ENCODE peak calls at places on chromosomes 1 and 21, in five cellular contexts. C is CD4-positive, alpha-beta T cell; Y is activated T-helper 17 cell treated with anti-CD3 and anti-CD28 coated beads, Interleukin-2, amount 50 U/mL, for 72 hours; K is left lobe of liver; V is natural killer cell. E is an unnamed sample.

GRCh38 chr1:4059270-4059669 is 159.2 kb upstream of the C1orf174 start:
- ATAC-seq in C (no peak), Y (no peak), K (no peak), V (no peak), E (no peak)

GRCh38 chr1:116910379-116911165 is 856 bp downstream of the PTGFRN start:
- ATAC-seq in C (peak; percentile 64), Y (peak; percentile 74), K (peak; percentile 68), V (no peak), E (no peak)

GRCh38 chr1:197986817-197987216 is 69.6 kb downstream of the LHX9 start:
- ATAC-seq in C (no peak), Y (no peak), K (no peak), V (no peak), E (no peak)

GRCh38 chr1:53979712-53980450 is 33.7 kb downstream of the LRRC42 start:
- ATAC-seq in C (no peak), Y (no peak), K (no peak), V (no peak), E (no peak)

GRCh38 chr1:12327566-12327965 is 97.7 kb downstream of the VPS13D start:
- ATAC-seq in C (no peak), Y (no peak), K (no peak), V (no peak), E (no peak)

GRCh38 chr1:117368116-117369108 is 1.2 kb downstream of the MAN1A2 start:
- ATAC-seq in C (no peak), Y (peak; percentile 49), K (peak; percentile 9), V (no peak), E (no peak)

GRCh38 chr21:15514073-15514946 is 215.5 kb upstream of the USP25 start:
- ATAC-seq in C (peak; percentile 99), Y (peak; percentile 97), K (peak; percentile 97), V (peak; percentile 93), E (peak; percentile 99)

GRCh38 chr1:116127123-116127847 is 16.1 kb downstream of the MAB21L3 start:
- ATAC-seq in C (no peak), Y (peak; percentile 20), K (no peak), V (no peak), E (no peak)

GRCh38 chr1:11496551-11497080 is 17.7 kb downstream of the DISP3 start:
- ATAC-seq in C (no peak), Y (no peak), K (no peak), V (no peak), E (no peak)

GRCh38 chr1:77218477-77219165 is 609 bp downstream of the PIGK start:
- ATAC-seq in C (peak; percentile 54), Y (peak; percentile 43), K (peak; percentile 71), V (peak; percentile 55), E (peak; percentile 56)

GRCh38 chr1:225435487-225435886 is 7.6 kb upstream of the LBR start:
- ATAC-seq in C (no peak), Y (no peak), K (no peak), V (no peak), E (no peak)

GRCh38 chr1:33337994-33338494 is 17.1 kb upstream of the A3GALT2 start:
- ATAC-seq in C (no peak), Y (no peak), K (no peak), V (no peak), E (no peak)

GRCh38 chr1:178385662-178386061 is 111.1 kb downstream of the CLEC20A start:
- ATAC-seq in C (no peak), Y (no peak), K (no peak), V (no peak), E (no peak)

GRCh38 chr1:115296981-115297380 is 41.1 kb downstream of the NGF start:
- ATAC-seq in C (no peak), Y (peak; percentile 82), K (no peak), V (no peak), E (no peak)

GRCh38 chr1:61973100-61973837 is 221.4 kb upstream of the L1TD1 start:
- ATAC-seq in C (no peak), Y (no peak), K (peak; percentile 71), V (no peak), E (no peak)

GRCh38 chr1:204255966-204256365 is 42.2 kb upstream of the GOLT1A start:
- ATAC-seq in C (no peak), Y (no peak), K (no peak), V (no peak), E (no peak)

GRCh38 chr1:56330400-56331026 is 248.8 kb downstream of the PLPP3 start:
- ATAC-seq in C (no peak), Y (peak; percentile 71), K (peak; percentile 27), V (no peak), E (peak; percentile 72)

GRCh38 chr1:67308136-67308535 is 463 bp downstream of the IL12RB2 start:
- ATAC-seq in C (no peak), Y (peak; percentile 22), K (no peak), V (peak; percentile 21), E (peak; percentile 13)

GRCh38 chr1:28966617-28967016 is 52.2 kb downstream of the EPB41 start:
- ATAC-seq in C (no peak), Y (no peak), K (peak; percentile 92), V (no peak), E (no peak)

GRCh38 chr1:7692038-7692437 is 79.1 kb upstream of the VAMP3 start:
- ATAC-seq in C (no peak), Y (no peak), K (no peak), V (no peak), E (no peak)

GRCh38 chr1:27009601-27010197 is 3.0 kb downstream of the TENT5B start:
- ATAC-seq in C (no peak), Y (no peak), K (no peak), V (no peak), E (no peak)

GRCh38 chr21:14589855-14590563 is 43.9 kb upstream of the SAMSN1 start:
- ATAC-seq in C (peak; percentile 77), Y (peak; percentile 80), K (no peak), V (peak; percentile 74), E (peak; percentile 77)

GRCh38 chr1:182679684-182680083 is 4.7 kb downstream of the RGS8 start:
- ATAC-seq in C (no peak), Y (no peak), K (no peak), V (no peak), E (no peak)

GRCh38 chr1:93317943-93318342 is 27.8 kb upstream of the DR1 start:
- ATAC-seq in C (no peak), Y (no peak), K (no peak), V (no peak), E (no peak)

GRCh38 chr1:221812905-221813597 is 71.2 kb upstream of the DUSP10 start:
- ATAC-seq in C (no peak), Y (no peak), K (no peak), V (no peak), E (no peak)

GRCh38 chr1:159881930-159882839 is 17.8 kb downstream of the CFAP45 start:
- ATAC-seq in C (peak; percentile 17), Y (peak; percentile 75), K (peak; percentile 49), V (no peak), E (no peak)

GRCh38 chr1:39788426-39788757 is 273 bp downstream of the BMP8B start:
- ATAC-seq in C (peak; percentile 23), Y (peak; percentile 41), K (no peak), V (peak; percentile 38), E (peak; percentile 31)

GRCh38 chr1:21641967-21642366 is 27.2 kb downstream of the RAP1GAP start:
- ATAC-seq in C (no peak), Y (no peak), K (peak; percentile 90), V (no peak), E (no peak)